ENCODE peak calls at places on chromosome 11, in six cellular contexts. L, E, Z, D, N and J are unnamed samples.

GRCh38 chr11:128575956-128576340 is 11.4 kb downstream of the ETS1 start:
- DNase-seq in L (no peak), E (no peak), Z (no peak), D (no peak), N (no peak), J (no peak)

GRCh38 chr11:28110108-28110838 is 2.1 kb downstream of the METTL15 start:
- DNase-seq in L (peak), E (peak), Z (peak), D (peak), N (peak), J (no peak)

GRCh38 chr11:79439430-79439892 is 1.4 kb downstream of the TENM4 start:
- DNase-seq in L (no peak), E (no peak), Z (no peak), D (no peak), N (no peak), J (no peak)

GRCh38 chr11:20102393-20102792 is 57.9 kb downstream of the DBX1 start:
- DNase-seq in L (no peak), E (no peak), Z (no peak), D (no peak), N (no peak), J (no peak)

GRCh38 chr11:737366-737765 is 9.9 kb upstream of the TALDO1 start:
- DNase-seq in L (no peak), E (no peak), Z (no peak), D (no peak), N (no peak), J (no peak)

GRCh38 chr11:64694821-64695365 is 28.1 kb downstream of the NRXN2 start:
- DNase-seq in L (no peak), E (no peak), Z (no peak), D (peak), N (no peak), J (no peak)

GRCh38 chr11:76277298-76278175 is 71.2 kb upstream of the WNT11 start:
- DNase-seq in L (peak), E (no peak), Z (no peak), D (no peak), N (no peak), J (no peak)

GRCh38 chr11:100635194-100635593 is 51.9 kb upstream of the ARHGAP42 start:
- DNase-seq in L (no peak), E (no peak), Z (no peak), D (no peak), N (no peak), J (no peak)

GRCh38 chr11:45031912-45032519 is 81.3 kb upstream of the TP53I11 start:
- DNase-seq in L (peak), E (no peak), Z (no peak), D (no peak), N (peak), J (peak)

GRCh38 chr11:28491431-28491830 is 383.2 kb downstream of the METTL15 start:
- DNase-seq in L (no peak), E (no peak), Z (no peak), D (no peak), N (no peak), J (no peak)

GRCh38 chr11:9758676-9759518 is 95.0 kb downstream of the SWAP70 start:
- DNase-seq in L (peak), E (peak), Z (peak), D (peak), N (no peak), J (peak)

GRCh38 chr11:9756461-9756860 is 92.6 kb downstream of the SWAP70 start:
- DNase-seq in L (no peak), E (no peak), Z (no peak), D (no peak), N (no peak), J (no peak)

GRCh38 chr11:9756878-9757277 is 93.0 kb downstream of the SWAP70 start:
- DNase-seq in L (no peak), E (no peak), Z (no peak), D (no peak), N (no peak), J (no peak)

GRCh38 chr11:9759519-9760179 is 95.8 kb downstream of the SWAP70 start:
- DNase-seq in L (no peak), E (peak), Z (peak), D (no peak), N (peak), J (peak)

DNA sequence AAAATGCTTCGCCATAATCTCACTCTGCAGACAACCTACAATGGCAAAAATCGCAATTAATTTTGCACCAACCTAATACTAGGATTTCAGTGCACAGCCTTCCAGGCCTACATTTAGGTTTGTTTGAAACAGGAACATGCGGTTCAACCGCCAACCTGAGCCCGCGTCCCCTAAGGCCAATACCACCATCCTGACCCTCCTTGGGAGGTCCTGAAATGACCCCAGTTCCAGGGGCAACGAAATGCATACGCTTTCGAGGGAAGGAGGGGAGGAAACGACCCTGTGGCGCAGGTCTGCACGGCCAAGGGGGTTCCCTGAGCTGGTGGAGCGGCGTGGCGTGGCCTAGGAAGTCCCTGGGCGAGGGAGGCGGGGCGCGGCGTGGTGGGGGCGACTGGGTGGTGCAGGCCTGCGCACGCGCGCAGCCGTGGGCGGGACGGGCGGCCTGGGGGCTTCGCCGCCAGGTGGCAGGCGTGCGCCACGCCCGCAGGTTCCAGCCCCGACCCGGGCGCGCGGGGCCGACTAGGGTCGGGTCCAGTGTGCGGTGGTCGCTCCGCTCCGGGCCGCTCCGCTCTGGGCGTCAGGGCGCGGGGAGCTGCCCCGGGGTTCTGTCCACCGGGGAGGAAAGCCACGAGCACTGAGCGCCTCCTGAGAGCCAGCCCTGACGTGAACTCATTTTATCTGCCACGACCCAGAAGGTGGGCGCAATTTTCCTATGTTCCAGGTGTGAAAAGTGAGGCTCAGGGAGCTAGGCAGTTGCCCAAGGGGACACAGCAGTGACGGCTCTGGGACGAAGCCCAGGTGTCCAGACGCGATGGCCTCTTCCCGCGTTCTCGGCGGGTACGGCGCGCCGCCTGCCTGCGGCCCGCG is 94.2 kb downstream of the SWAP70 start:
- DNase-seq in L (peak), E (peak), Z (peak), D (peak), N (no peak), J (peak)
- TF ChIP-seq POLR2A in L (peak), E (peak), Z (peak), D (peak), N (peak), J (peak)

GRCh38 chr11:22084564-22084963 is 108.3 kb upstream of the ANO5 start:
- DNase-seq in L (no peak), E (no peak), Z (no peak), D (no peak), N (no peak), J (no peak)

GRCh38 chr11:22089609-22090008 is 103.3 kb upstream of the ANO5 start:
- DNase-seq in L (no peak), E (no peak), Z (no peak), D (no peak), N (no peak), J (no peak)
- TF ChIP-seq TAF1 in L (no peak), E (no peak), Z (no peak), D (no peak), N (no peak), J (no peak)

GRCh38 chr11:119370486-119371046 is 10.9 kb downstream of the USP2 start:
- DNase-seq in L (no peak), E (peak), Z (peak), D (no peak), N (no peak), J (no peak)
- TF ChIP-seq POLR2A in L (no peak), E (no peak), Z (peak), D (no peak), N (no peak), J (no peak)

GRCh38 chr11:117750357-117750756 is 46.7 kb downstream of the DSCAML1 start:
- DNase-seq in L (no peak), E (no peak), Z (no peak), D (no peak), N (no peak), J (no peak)
- TF ChIP-seq TAF1 in L (no peak), E (no peak), Z (no peak), D (no peak), N (no peak), J (no peak)